ENCODE peak calls at places on chromosomes 3 and 15, in nine cellular contexts. Z is NCI-H524, C is mesenchymal stem cell, F is T-cell, B is WTC11, I is iPS DF 6.9, Q is Daoy, A is MM.1S, L is NCI-H2029. Y is an unnamed sample.

GRCh38 chr3:119294402-119294888 is 262 bp downstream of the ARHGAP31 start:
- DNase-seq in I (no peak), Q (no peak), A (peak), F (peak), B (no peak), L (no peak), Z (peak), C (peak), Y (peak)

GRCh38 chr15:48627260-48627969 is 18.1 kb downstream of the FBN1 start:
- DNase-seq in C (peak), B (no peak), Q (peak), Z (no peak), A (no peak), F (no peak), I (no peak), L (no peak), Y (no peak)

GRCh38 chr15:73050561-73051297 is 1.5 kb upstream of the NEO1 start:
- DNase-seq in I (no peak), C (no peak), L (no peak), F (no peak), Q (no peak), A (no peak), B (no peak), Z (no peak), Y (no peak)

GRCh38 chr3:132784502-132785025 is 62.4 kb upstream of the NPHP3 start:
- DNase-seq in F (no peak), I (no peak), B (no peak), A (no peak), Z (no peak), Q (no peak), C (peak), L (no peak), Y (no peak)

GRCh38 chr3:78848392-78849288 is 919.2 kb downstream of the ROBO1 start:
- DNase-seq in L (no peak), I (no peak), A (no peak), C (no peak), B (no peak), F (no peak), Q (no peak), Z (no peak), Y (no peak)

GRCh38 chr3:118527527-118528044 is 507.1 kb downstream of the IGSF11 start:
- DNase-seq in B (no peak), Q (no peak), F (no peak), I (no peak), A (peak), L (no peak), Z (no peak), C (no peak), Y (no peak)

GRCh38 chr3:126859415-126860246 is 123.3 kb upstream of the PLXNA1 start:
- DNase-seq in F (no peak), Z (no peak), L (no peak), Q (no peak), A (no peak), B (no peak), I (no peak), C (no peak), Y (no peak)

GRCh38 chr3:126034481-126035361 is 49.2 kb downstream of the SLC41A3 start:
- DNase-seq in Q (no peak), C (no peak), B (no peak), Z (no peak), A (no peak), L (peak), I (no peak), F (no peak), Y (no peak)

GRCh38 chr3:192928720-192929119 is 11.1 kb upstream of the MB21D2 start:
- DNase-seq in Z (no peak), C (no peak), I (no peak), B (no peak), L (peak), F (no peak), Q (no peak), A (no peak), Y (no peak)

GRCh38 chr15:73984208-73984979 is 7.7 kb downstream of the STOML1 start:
- DNase-seq in C (no peak), A (no peak), B (no peak), Z (no peak), Q (no peak), I (no peak), F (no peak), L (no peak), Y (no peak)

GRCh38 chr3:34073961-34074360 is 275.5 kb downstream of the PDCD6IP start:
- DNase-seq in F (no peak), C (no peak), B (no peak), Z (no peak), Q (no peak), A (no peak), L (no peak), I (no peak), Y (no peak)

GRCh38 chr3:19734453-19734852 is 199.6 kb downstream of the EFHB start:
- DNase-seq in I (no peak), C (no peak), L (no peak), Q (no peak), Z (no peak), A (no peak), B (no peak), F (no peak), Y (no peak)

GRCh38 chr15:68379759-68380290 is 52.1 kb downstream of the ITGA11 start:
- DNase-seq in C (peak), A (peak), Z (no peak), Q (no peak), F (no peak), L (no peak), I (no peak), B (no peak), Y (no peak)

GRCh38 chr15:46580487-46580886 is 945.7 kb downstream of the SQOR start:
- DNase-seq in C (no peak), B (no peak), Z (no peak), F (no peak), I (no peak), Q (no peak), L (no peak), A (no peak), Y (no peak)

GRCh38 chr15:82995938-82996337 is 9.9 kb downstream of the RAMAC start:
- DNase-seq in L (no peak), C (peak), F (no peak), Q (no peak), A (no peak), I (no peak), B (no peak), Z (no peak), Y (no peak)

GRCh38 chr15:97319316-97319715 is 641.2 kb upstream of the ARRDC4 start:
- DNase-seq in A (no peak), Z (no peak), C (no peak), Q (no peak), B (no peak), L (no peak), F (no peak), I (no peak), Y (no peak)

GRCh38 chr3:50275996-50276761 is 2.7 kb upstream of the LSMEM2 start:
- DNase-seq in Z (no peak), I (no peak), A (no peak), L (no peak), F (no peak), C (no peak), Q (no peak), B (peak), Y (no peak)

GRCh38 chr15:61835476-61836106 is 224.7 kb downstream of the VPS13C start:
- DNase-seq in L (peak), C (peak), Q (peak), B (peak), I (peak), F (peak), A (peak), Z (peak), Y (peak)

GRCh38 chr3:72299823-72300222 is 514.9 kb upstream of the PROK2 start:
- DNase-seq in Q (no peak), Z (no peak), C (no peak), F (no peak), B (no peak), L (no peak), I (no peak), A (no peak), Y (no peak)